ENCODE peak calls at places on chromosomes 5 and 9, in eight cellular contexts. M is HFF-Myc; H is gastrocnemius medialis; I is choroid plexus epithelial cell; A is mammary epithelial cell; J is CD8-positive, alpha-beta memory T cell; Z is psoas muscle; F is tibial artery. C is an unnamed sample.

GRCh38 chr9:16622541-16622940 is 247.9 kb downstream of the BNC2 start:
- DNase-seq in M (no peak), H (no peak), I (no peak), A (no peak), J (no peak), Z (no peak), F (no peak), C (no peak)

GRCh38 chr5:440413-441180 is 2.4 kb upstream of the EXOC3 start:
- DNase-seq in M (no peak), H (no peak), I (no peak), A (no peak), J (no peak), Z (no peak), F (peak), C (no peak)

GRCh38 chr5:169637085-169637855 is at the start of gene DOCK2:
- DNase-seq in M (no peak), H (peak), I (no peak), A (no peak), J (peak), Z (peak), F (peak), C (peak)

GRCh38 chr5:127302509-127302908 is 11.9 kb downstream of the MEGF10 start:
- DNase-seq in M (no peak), H (no peak), I (no peak), A (no peak), J (no peak), Z (no peak), F (no peak), C (no peak)

GRCh38 chr5:167653645-167654106 is 637.8 kb upstream of the WWC1 start:
- DNase-seq in M (no peak), H (no peak), I (peak), A (peak), J (no peak), Z (no peak), F (no peak), C (no peak)

GRCh38 chr5:92945630-92946097 is 635.4 kb downstream of the NR2F1-AS1 start:
- DNase-seq in M (peak), H (no peak), I (peak), A (no peak), J (no peak), Z (no peak), F (no peak), C (no peak)

GRCh38 chr9:106953166-106953565 is 90.2 kb downstream of the ZNF462 start:
- DNase-seq in M (no peak), H (peak), I (peak), A (no peak), J (no peak), Z (no peak), F (no peak), C (no peak)

GRCh38 chr5:34817558-34818351 is 21.2 kb upstream of the TTC23L start:
- DNase-seq in M (no peak), H (no peak), I (peak), A (no peak), J (no peak), Z (no peak), F (no peak), C (no peak)

GRCh38 chr9:135990468-135991429 is 29.6 kb upstream of the UBAC1 start:
- DNase-seq in M (no peak), H (no peak), I (peak), A (peak), J (peak), Z (peak), F (no peak), C (peak)

GRCh38 chr9:126149661-126150060 is 177.0 kb upstream of the MVB12B start:
- DNase-seq in M (no peak), H (no peak), I (no peak), A (no peak), J (no peak), Z (no peak), F (no peak), C (no peak)

GRCh38 chr5:171750316-171750788 is 35.3 kb upstream of the SMIM23 start:
- DNase-seq in M (no peak), H (no peak), I (peak), A (no peak), J (no peak), Z (peak), F (peak), C (no peak)

GRCh38 chr9:106717686-106718085 is 145.3 kb upstream of the ZNF462 start:
- DNase-seq in M (no peak), H (no peak), I (peak), A (peak), J (no peak), Z (no peak), F (no peak), C (no peak)

GRCh38 chr5:169202969-169203368 is 98.0 kb downstream of the SLIT3 start:
- DNase-seq in M (no peak), H (no peak), I (no peak), A (no peak), J (no peak), Z (no peak), F (no peak), C (no peak)

GRCh38 chr9:90659626-90660364 is 17.2 kb upstream of the DIRAS2 start:
- DNase-seq in M (peak), H (no peak), I (peak), A (peak), J (no peak), Z (no peak), F (no peak), C (no peak)

GRCh38 chr5:133944263-133945230 is 23.9 kb downstream of the C5orf15 start:
- DNase-seq in M (peak), H (no peak), I (peak), A (peak), J (no peak), Z (no peak), F (no peak), C (no peak)

GRCh38 chr5:180090769-180091546 is 19.4 kb upstream of the RNF130 start:
- DNase-seq in M (no peak), H (no peak), I (peak), A (peak), J (no peak), Z (no peak), F (no peak), C (no peak)

GRCh38 chr5:118882666-118883065 is 105.7 kb downstream of the DTWD2 start:
- DNase-seq in M (no peak), H (no peak), I (no peak), A (no peak), J (no peak), Z (no peak), F (no peak), C (no peak)

GRCh38 chr5:14229734-14230133 is 86.6 kb downstream of the TRIO start:
- DNase-seq in M (no peak), H (no peak), I (no peak), A (no peak), J (no peak), Z (no peak), F (no peak), C (no peak)

DNA sequence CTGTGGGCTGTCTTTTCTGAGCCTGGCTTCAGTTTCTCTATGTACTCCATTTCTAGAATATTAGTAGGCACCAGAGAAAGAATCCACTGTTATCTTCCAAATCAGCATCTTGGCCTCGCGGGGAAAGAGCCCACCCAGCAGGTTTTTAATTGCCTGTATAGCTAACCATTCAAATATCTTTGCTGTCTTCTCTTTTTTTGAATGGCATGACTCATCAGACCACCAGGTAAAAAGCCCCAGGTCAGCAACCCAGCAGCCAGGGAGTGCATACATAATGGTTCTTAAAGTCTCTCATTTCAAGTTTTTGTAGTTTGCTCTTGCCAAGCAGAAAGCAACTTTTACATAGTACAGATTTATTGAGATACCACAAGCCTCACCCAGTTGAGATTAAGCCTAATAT is 50.7 kb downstream of the TMEM167A start:
- DNase-seq in M (no peak), H (no peak), I (no peak), A (no peak), J (no peak), Z (no peak), F (no peak), C (no peak)
- H3K4me3 ChIP-seq in M (no peak), H (no peak), I (no peak), A (no peak), J (no peak), Z (no peak), F (no peak), C (no peak)

DNA sequence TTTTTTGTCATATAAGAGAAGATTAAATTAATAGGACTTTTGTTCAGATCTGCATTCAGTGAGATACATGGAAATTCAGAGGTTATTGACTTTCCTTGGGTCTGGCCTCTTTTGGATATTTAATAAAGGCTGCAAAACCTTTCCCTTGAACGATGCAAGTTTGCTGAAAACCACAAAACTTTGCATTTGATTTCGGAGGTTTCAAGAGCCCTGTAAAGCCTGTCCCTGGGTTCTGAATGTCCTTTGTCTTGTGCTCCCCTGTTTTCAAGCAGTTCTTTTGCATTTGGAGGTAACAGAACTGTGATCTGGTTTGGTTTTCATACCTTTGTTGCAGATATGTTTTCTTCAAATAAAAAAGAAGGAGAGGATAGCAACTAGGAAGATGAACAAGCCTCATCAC is 188.1 kb upstream of the DMRT1 start:
- DNase-seq in M (no peak), H (no peak), I (no peak), A (no peak), J (no peak), Z (no peak), F (no peak), C (no peak)
- H3K4me3 ChIP-seq in M (no peak), H (no peak), I (no peak), A (no peak), J (no peak), Z (no peak), F (no peak), C (no peak)

DNA sequence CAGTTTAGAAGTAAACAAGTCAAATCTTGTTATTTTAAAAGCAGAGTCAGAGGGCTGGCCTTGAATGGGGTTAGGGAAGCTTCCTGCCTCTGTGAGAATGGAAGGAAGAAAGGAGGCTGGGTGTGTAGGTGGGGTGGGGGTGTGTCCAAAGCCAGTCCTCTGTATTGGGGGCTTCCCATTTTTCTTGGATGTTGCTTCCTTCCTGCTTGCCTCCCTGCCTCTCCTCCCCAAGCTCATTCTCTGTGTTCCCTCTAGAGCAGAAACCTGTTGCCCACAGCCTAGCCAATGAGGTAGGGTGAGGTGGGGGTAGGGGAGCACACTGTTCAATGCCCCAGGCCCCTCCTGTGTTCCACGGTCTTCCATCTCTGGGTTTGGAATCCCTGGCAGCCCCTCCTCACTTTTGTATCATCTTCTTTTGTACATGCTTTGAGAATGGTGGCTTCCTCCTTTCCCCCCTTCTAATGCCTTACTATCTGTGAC is 39.7 kb downstream of the SNX24 start:
- DNase-seq in M (no peak), H (no peak), I (no peak), A (no peak), J (no peak), Z (no peak), F (no peak), C (no peak)
- H3K4me3 ChIP-seq in M (no peak), H (no peak), I (no peak), A (no peak), J (no peak), Z (no peak), F (no peak), C (no peak)

DNA sequence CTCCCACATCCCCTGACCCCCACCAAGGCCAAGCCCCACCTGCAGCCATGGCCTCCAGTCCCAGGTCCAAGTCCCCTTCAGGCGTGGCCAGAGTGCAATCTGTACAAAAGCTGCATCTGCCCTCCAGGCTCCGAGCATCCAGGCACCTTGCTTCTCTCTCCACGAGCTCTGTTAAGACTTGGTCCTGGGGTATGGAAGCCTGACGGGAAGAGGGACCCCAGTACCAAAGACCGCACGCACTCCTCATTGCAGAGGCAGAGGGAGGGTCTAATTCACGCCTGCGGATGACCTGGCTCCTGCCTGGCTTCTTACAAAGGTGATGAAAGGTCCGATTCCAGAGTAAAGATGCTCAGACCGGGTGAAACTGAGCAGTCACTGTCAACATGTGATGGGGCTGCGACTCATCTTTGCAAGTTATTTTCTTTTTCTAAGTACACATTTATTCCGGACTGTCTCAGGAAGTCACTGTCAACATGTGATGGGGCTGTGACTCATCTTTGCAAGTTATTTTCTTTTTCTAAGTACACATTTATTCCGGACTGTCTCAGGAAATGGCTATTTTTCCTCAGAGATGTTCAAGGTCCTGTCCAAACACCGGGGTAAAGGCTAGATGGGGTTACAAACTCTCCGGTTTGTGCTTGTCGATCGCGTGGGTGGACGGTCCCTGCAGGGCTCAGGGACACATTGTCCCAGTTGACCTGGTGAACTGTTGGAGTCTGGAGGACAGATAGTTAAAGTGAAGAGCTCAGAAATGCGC is 252.0 kb upstream of the IRX4 start:
- DNase-seq in M (no peak), H (no peak), I (peak), A (no peak), J (no peak), Z (no peak), F (no peak), C (no peak)
- H3K4me3 ChIP-seq in M (no peak), H (no peak), I (peak), A (no peak), J (no peak), Z (no peak), F (no peak), C (no peak)

GRCh38 chr5:139740993-139741672 is 54.5 kb upstream of the PSD2 start:
- DNase-seq in M (no peak), H (no peak), I (no peak), A (no peak), J (no peak), Z (no peak), F (no peak), C (no peak)

GRCh38 chr5:139741823-139742172 is 53.8 kb upstream of the PSD2 start:
- DNase-seq in M (no peak), H (no peak), I (no peak), A (no peak), J (no peak), Z (no peak), F (no peak), C (no peak)

GRCh38 chr5:139743001-139743771 is 52.4 kb upstream of the PSD2 start:
- DNase-seq in M (no peak), H (no peak), I (no peak), A (no peak), J (no peak), Z (no peak), F (no peak), C (no peak)

GRCh38 chr5:139743804-139744203 is 51.8 kb upstream of the PSD2 start:
- DNase-seq in M (no peak), H (no peak), I (no peak), A (no peak), J (no peak), Z (no peak), F (no peak), C (no peak)

GRCh38 chr5:139742173-139742903 is 53.3 kb upstream of the PSD2 start:
- DNase-seq in M (no peak), H (no peak), I (no peak), A (no peak), J (no peak), Z (no peak), F (no peak), C (no peak)
- H3K4me3 ChIP-seq in M (no peak), H (no peak), I (no peak), A (no peak), J (no peak), Z (no peak), F (no peak), C (no peak)

C was measured in effector memory CD4-positive, alpha-beta T cell.